ENCODE peak calls at places on chromosome 9, in eight cellular contexts. One of them, this sample, is unnamed.
A peak's percentile ranks its signal among the peaks of the same experiment; 100 is the strongest.

GRCh38 chr9:33159760-33160127 is 7.4 kb downstream of the B4GALT1 start:
- DNase-seq in prostate gland: peak; percentile 43
- DNase-seq in H1: no peak
- DNase-seq in endothelial cell of umbilical vein: peak; percentile 73
- DNase-seq in spleen: peak; percentile 85
- DNase-seq in sigmoid colon: no peak
- DNase-seq in K562: no peak
- DNase-seq in upper lobe of left lung: peak; percentile 82
- DNase-seq in this sample: peak; percentile 88

GRCh38 chr9:109118802-109119438 is 827 bp downstream of the TMEM245 start:
- DNase-seq in prostate gland: no peak
- DNase-seq in K562: peak; percentile 31
- DNase-seq in upper lobe of left lung: no peak
- DNase-seq in H1: no peak
- DNase-seq in sigmoid colon: peak; percentile 71
- DNase-seq in spleen: no peak
- DNase-seq in endothelial cell of umbilical vein: peak; percentile 41
- DNase-seq in this sample: no peak

GRCh38 chr9:131838581-131839280 is 98.9 kb upstream of the RAPGEF1 start:
- DNase-seq in upper lobe of left lung: no peak
- DNase-seq in H1: no peak
- DNase-seq in sigmoid colon: no peak
- DNase-seq in K562: no peak
- DNase-seq in prostate gland: no peak
- DNase-seq in endothelial cell of umbilical vein: no peak
- DNase-seq in spleen: no peak
- DNase-seq in this sample: no peak

GRCh38 chr9:98359569-98359968 is 104.1 kb upstream of the TBC1D2 start:
- DNase-seq in K562: no peak
- DNase-seq in prostate gland: no peak
- DNase-seq in H1: no peak
- DNase-seq in sigmoid colon: peak; percentile 47
- DNase-seq in endothelial cell of umbilical vein: no peak
- DNase-seq in spleen: no peak
- DNase-seq in upper lobe of left lung: no peak
- DNase-seq in this sample: no peak

GRCh38 chr9:90848866-90849265 is 47.2 kb downstream of the SYK start:
- DNase-seq in spleen: no peak
- DNase-seq in prostate gland: no peak
- DNase-seq in endothelial cell of umbilical vein: no peak
- DNase-seq in upper lobe of left lung: no peak
- DNase-seq in sigmoid colon: no peak
- DNase-seq in K562: no peak
- DNase-seq in H1: no peak
- DNase-seq in this sample: peak; percentile 52

GRCh38 chr9:135416771-135417290 is 62.8 kb upstream of the PPP1R26 start:
- DNase-seq in upper lobe of left lung: no peak
- DNase-seq in prostate gland: no peak
- DNase-seq in spleen: no peak
- DNase-seq in endothelial cell of umbilical vein: no peak
- DNase-seq in sigmoid colon: no peak
- DNase-seq in K562: no peak
- DNase-seq in H1: no peak
- DNase-seq in this sample: no peak

GRCh38 chr9:94757158-94757557 is 30.7 kb downstream of the AOPEP start:
- DNase-seq in spleen: no peak
- DNase-seq in H1: no peak
- DNase-seq in endothelial cell of umbilical vein: no peak
- DNase-seq in prostate gland: no peak
- DNase-seq in sigmoid colon: no peak
- DNase-seq in K562: no peak
- DNase-seq in upper lobe of left lung: no peak
- DNase-seq in this sample: no peak

GRCh38 chr9:87878930-87879603 is 3.6 kb upstream of the SPATA31E1 start:
- DNase-seq in sigmoid colon: no peak
- DNase-seq in upper lobe of left lung: no peak
- DNase-seq in prostate gland: no peak
- DNase-seq in spleen: no peak
- DNase-seq in H1: no peak
- DNase-seq in endothelial cell of umbilical vein: peak; percentile 10
- DNase-seq in K562: no peak
- DNase-seq in this sample: no peak

GRCh38 chr9:118959366-118959765 is 409.9 kb downstream of the BRINP1 start:
- DNase-seq in H1: no peak
- DNase-seq in K562: no peak
- DNase-seq in prostate gland: no peak
- DNase-seq in sigmoid colon: no peak
- DNase-seq in endothelial cell of umbilical vein: no peak
- DNase-seq in spleen: no peak
- DNase-seq in upper lobe of left lung: no peak
- DNase-seq in this sample: no peak

GRCh38 chr9:112002131-112002846 is 105.7 kb downstream of the UGCG start:
- DNase-seq in sigmoid colon: no peak
- DNase-seq in H1: no peak
- DNase-seq in endothelial cell of umbilical vein: peak; percentile 74
- DNase-seq in prostate gland: no peak
- DNase-seq in spleen: no peak
- DNase-seq in upper lobe of left lung: no peak
- DNase-seq in K562: no peak
- DNase-seq in this sample: peak; percentile 65

GRCh38 chr9:22446950-22447606 is 454 bp downstream of the DMRTA1 start:
- DNase-seq in K562: no peak
- DNase-seq in prostate gland: peak; percentile 62
- DNase-seq in H1: peak; percentile 46
- DNase-seq in upper lobe of left lung: peak; percentile 74
- DNase-seq in endothelial cell of umbilical vein: peak; percentile 72
- DNase-seq in sigmoid colon: peak; percentile 72
- DNase-seq in spleen: peak; percentile 87
- DNase-seq in this sample: no peak

GRCh38 chr9:135033487-135033886 is 54.0 kb upstream of the OLFM1 start:
- DNase-seq in spleen: peak; percentile 30
- DNase-seq in prostate gland: no peak
- DNase-seq in endothelial cell of umbilical vein: no peak
- DNase-seq in upper lobe of left lung: no peak
- DNase-seq in sigmoid colon: peak; percentile 22
- DNase-seq in K562: no peak
- DNase-seq in H1: no peak
- DNase-seq in this sample: no peak

GRCh38 chr9:19643875-19644274 is 145.0 kb downstream of the SLC24A2 start:
- DNase-seq in H1: no peak
- DNase-seq in prostate gland: no peak
- DNase-seq in spleen: no peak
- DNase-seq in K562: no peak
- DNase-seq in sigmoid colon: no peak
- DNase-seq in upper lobe of left lung: no peak
- DNase-seq in endothelial cell of umbilical vein: no peak
- DNase-seq in this sample: no peak

GRCh38 chr9:37036237-37037136 is 2.4 kb upstream of the PAX5 start:
- DNase-seq in upper lobe of left lung: peak; percentile 31
- DNase-seq in endothelial cell of umbilical vein: peak; percentile 30
- DNase-seq in prostate gland: peak; percentile 24
- DNase-seq in H1: no peak
- DNase-seq in K562: no peak
- DNase-seq in spleen: peak; percentile 91
- DNase-seq in sigmoid colon: no peak
- DNase-seq in this sample: no peak

GRCh38 chr9:125810161-125810560 is 63.0 kb downstream of the PBX3 start:
- DNase-seq in upper lobe of left lung: no peak
- DNase-seq in H1: no peak
- DNase-seq in spleen: no peak
- DNase-seq in K562: no peak
- DNase-seq in endothelial cell of umbilical vein: no peak
- DNase-seq in sigmoid colon: no peak
- DNase-seq in prostate gland: no peak
- DNase-seq in this sample: no peak

GRCh38 chr9:18385676-18386075 is 88.3 kb upstream of the ADAMTSL1 start:
- DNase-seq in spleen: no peak
- DNase-seq in upper lobe of left lung: no peak
- DNase-seq in sigmoid colon: no peak
- DNase-seq in endothelial cell of umbilical vein: no peak
- DNase-seq in prostate gland: no peak
- DNase-seq in H1: no peak
- DNase-seq in K562: no peak
- DNase-seq in this sample: no peak

GRCh38 chr9:123772967-123773366 is 157.0 kb downstream of the DENND1A start:
- DNase-seq in upper lobe of left lung: no peak
- DNase-seq in H1: no peak
- DNase-seq in spleen: no peak
- DNase-seq in sigmoid colon: no peak
- DNase-seq in prostate gland: no peak
- DNase-seq in endothelial cell of umbilical vein: no peak
- DNase-seq in K562: no peak
- DNase-seq in this sample: no peak

GRCh38 chr9:121289554-121290370 is 21.8 kb downstream of the GSN start:
- DNase-seq in sigmoid colon: peak; percentile 75
- DNase-seq in endothelial cell of umbilical vein: no peak
- DNase-seq in spleen: peak; percentile 20
- DNase-seq in K562: no peak
- DNase-seq in H1: no peak
- DNase-seq in prostate gland: no peak
- DNase-seq in upper lobe of left lung: no peak
- DNase-seq in this sample: no peak

GRCh38 chr9:33187519-33188218 is 20.5 kb upstream of the B4GALT1 start:
- DNase-seq in upper lobe of left lung: no peak
- DNase-seq in endothelial cell of umbilical vein: no peak
- DNase-seq in spleen: no peak
- DNase-seq in H1: no peak
- DNase-seq in sigmoid colon: peak; percentile 80
- DNase-seq in prostate gland: peak; percentile 49
- DNase-seq in K562: no peak
- DNase-seq in this sample: no peak

GRCh38 chr9:103444157-103444556 is 449.0 kb downstream of the CYLC2 start:
- DNase-seq in K562: no peak
- DNase-seq in spleen: no peak
- DNase-seq in sigmoid colon: no peak
- DNase-seq in prostate gland: no peak
- DNase-seq in endothelial cell of umbilical vein: no peak
- DNase-seq in H1: no peak
- DNase-seq in upper lobe of left lung: no peak
- DNase-seq in this sample: no peak
- TF ChIP-seq POLR2AphosphoS5 in K562: no peak
- TF ChIP-seq POLR2AphosphoS5 in spleen: no peak
- TF ChIP-seq POLR2AphosphoS5 in sigmoid colon: no peak
- TF ChIP-seq POLR2AphosphoS5 in prostate gland: no peak
- TF ChIP-seq POLR2AphosphoS5 in endothelial cell of umbilical vein: no peak
- TF ChIP-seq POLR2AphosphoS5 in H1: no peak
- TF ChIP-seq POLR2AphosphoS5 in upper lobe of left lung: no peak
- TF ChIP-seq POLR2AphosphoS5 in this sample: no peak

GRCh38 chr9:81374881-81375280 is 314.5 kb downstream of the TLE1 start:
- DNase-seq in K562: no peak
- DNase-seq in upper lobe of left lung: no peak
- DNase-seq in spleen: no peak
- DNase-seq in sigmoid colon: no peak
- DNase-seq in prostate gland: no peak
- DNase-seq in endothelial cell of umbilical vein: peak; percentile 55
- DNase-seq in H1: no peak
- DNase-seq in this sample: no peak
- H3K27ac ChIP-seq in K562: no peak overlapping the region
- H3K27ac ChIP-seq in upper lobe of left lung: no peak overlapping the region
- H3K27ac ChIP-seq in spleen: no peak overlapping the region
- H3K27ac ChIP-seq in sigmoid colon: no peak overlapping the region
- H3K27ac ChIP-seq in prostate gland: no peak overlapping the region
- H3K27ac ChIP-seq in endothelial cell of umbilical vein: no peak overlapping the region
- H3K27ac ChIP-seq in H1: no peak overlapping the region
- H3K27ac ChIP-seq in this sample: no peak overlapping the region

GRCh38 chr9:89602978-89603628 is 1.7 kb upstream of the GADD45G start:
- DNase-seq in spleen: peak; percentile 97
- DNase-seq in H1: peak; percentile 86
- DNase-seq in prostate gland: peak; percentile 92
- DNase-seq in upper lobe of left lung: peak; percentile 95
- DNase-seq in endothelial cell of umbilical vein: peak; percentile 77
- DNase-seq in sigmoid colon: peak; percentile 94
- DNase-seq in K562: peak; percentile 35
- DNase-seq in this sample: no peak
- TF ChIP-seq POLR2AphosphoS5 in spleen: peak; percentile 38
- TF ChIP-seq POLR2AphosphoS5 in H1: no peak
- TF ChIP-seq POLR2AphosphoS5 in prostate gland: peak; percentile 72
- TF ChIP-seq POLR2AphosphoS5 in upper lobe of left lung: no peak
- TF ChIP-seq POLR2AphosphoS5 in endothelial cell of umbilical vein: no peak
- TF ChIP-seq POLR2AphosphoS5 in sigmoid colon: no peak
- TF ChIP-seq POLR2AphosphoS5 in K562: no peak
- TF ChIP-seq POLR2AphosphoS5 in this sample: peak; percentile 63

GRCh38 chr9:35687306-35687705 is 2.4 kb downstream of the TPM2 start:
- DNase-seq in upper lobe of left lung: no peak
- DNase-seq in endothelial cell of umbilical vein: no peak
- DNase-seq in sigmoid colon: no peak
- DNase-seq in H1: no peak
- DNase-seq in spleen: no peak
- DNase-seq in prostate gland: no peak
- DNase-seq in K562: peak; percentile 27
- DNase-seq in this sample: no peak
- H3K27ac ChIP-seq in upper lobe of left lung: no peak overlapping the region
- H3K27ac ChIP-seq in endothelial cell of umbilical vein: no peak overlapping the region
- H3K27ac ChIP-seq in sigmoid colon: peak overlapping the region; percentile 100
- H3K27ac ChIP-seq in H1: no peak overlapping the region
- H3K27ac ChIP-seq in spleen: no peak overlapping the region
- H3K27ac ChIP-seq in prostate gland: peak overlapping the region; percentile 92
- H3K27ac ChIP-seq in K562: no peak overlapping the region
- H3K27ac ChIP-seq in this sample: peak overlapping the region; percentile 96

DNA sequence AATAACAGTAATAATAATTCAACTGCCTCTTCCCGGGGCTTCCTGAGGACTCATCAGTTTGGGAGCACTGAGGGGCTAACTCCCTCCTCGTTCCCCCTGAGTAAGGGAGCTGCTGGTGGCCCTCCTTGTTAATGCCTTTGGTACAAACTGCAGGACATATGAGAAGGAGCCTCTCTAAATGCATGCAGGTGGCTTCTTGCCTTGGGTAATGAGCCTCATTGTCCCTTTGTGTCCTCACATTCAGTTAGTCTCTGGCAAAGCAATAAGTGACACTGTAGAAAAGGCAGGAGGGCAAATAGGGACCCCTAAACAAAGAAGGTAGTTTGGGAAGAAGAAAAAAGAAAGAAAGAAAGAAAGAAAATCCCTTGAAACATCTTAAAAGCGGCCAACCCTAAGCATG is 95.4 kb upstream of the ERCC6L2 start:
- DNase-seq in spleen: no peak
- DNase-seq in prostate gland: no peak
- DNase-seq in H1: no peak
- DNase-seq in endothelial cell of umbilical vein: no peak
- DNase-seq in K562: no peak
- DNase-seq in upper lobe of left lung: no peak
- DNase-seq in sigmoid colon: no peak
- DNase-seq in this sample: no peak
- TF ChIP-seq POLR2AphosphoS5 in spleen: no peak
- TF ChIP-seq POLR2AphosphoS5 in prostate gland: no peak
- TF ChIP-seq POLR2AphosphoS5 in H1: no peak
- TF ChIP-seq POLR2AphosphoS5 in endothelial cell of umbilical vein: no peak
- TF ChIP-seq POLR2AphosphoS5 in K562: no peak
- TF ChIP-seq POLR2AphosphoS5 in upper lobe of left lung: no peak
- TF ChIP-seq POLR2AphosphoS5 in sigmoid colon: no peak
- TF ChIP-seq POLR2AphosphoS5 in this sample: no peak

This sample was measured in vagina.